ENCODE peak calls at places on chromosomes 1 and 21, in four cellular contexts. C is psoas muscle, K is hippocampal formation, T is DMS53. X is an unnamed sample.

GRCh38 chr21:33013618-33014017 is 12.1 kb upstream of the OLIG2 start:
- DNase-seq in K (no peak), T (no peak), C (no peak), X (no peak)

GRCh38 chr1:85584264-85584781 is 3.8 kb downstream of the CCN1 start:
- DNase-seq in T (no peak), K (no peak), C (no peak), X (no peak)

GRCh38 chr1:29640428-29640785 is 404.1 kb downstream of the PTPRU start:
- DNase-seq in K (no peak), C (no peak), T (no peak), X (no peak)

GRCh38 chr21:38631676-38632075 is 133.4 kb upstream of the ERG start:
- DNase-seq in C (no peak), K (no peak), T (no peak), X (no peak)

GRCh38 chr1:206469933-206470691 is at the start of gene IKBKE:
- DNase-seq in C (no peak), T (peak), K (peak), X (no peak)

GRCh38 chr1:153939476-153939875 is 7.0 kb downstream of the DENND4B start:
- DNase-seq in K (no peak), T (no peak), C (no peak), X (no peak)

GRCh38 chr1:160711528-160712311 is at the start of gene CD48:
- DNase-seq in C (no peak), T (no peak), K (no peak), X (no peak)

GRCh38 chr21:42862774-42863503 is 16.4 kb downstream of the WDR4 start:
- DNase-seq in C (no peak), K (no peak), T (peak), X (no peak)

GRCh38 chr1:65164633-65165032 is 16.6 kb downstream of the AK4 start:
- DNase-seq in C (no peak), K (no peak), T (no peak), X (no peak)

GRCh38 chr1:175830500-175830899 is 87.1 kb upstream of the TNR start:
- DNase-seq in T (no peak), C (no peak), K (no peak), X (no peak)

GRCh38 chr1:97144527-97144926 is 422.9 kb downstream of the PTBP2 start:
- DNase-seq in K (no peak), T (no peak), C (no peak), X (no peak)

GRCh38 chr1:39391741-39392679 is 99.4 kb upstream of the BMP8A start:
- DNase-seq in C (no peak), T (peak), K (peak), X (no peak)

GRCh38 chr1:89955806-89956205 is 39.1 kb upstream of the ZNF326 start:
- DNase-seq in T (no peak), C (no peak), K (no peak), X (no peak)

GRCh38 chr1:218488986-218489385 is 143.8 kb downstream of the TGFB2 start:
- DNase-seq in T (peak), C (no peak), K (no peak), X (no peak)

GRCh38 chr1:231626535-231626950 is at the start of gene DISC1:
- DNase-seq in K (peak), T (peak), C (peak), X (no peak)

GRCh38 chr1:46344481-46344880 is 3.9 kb downstream of the NSUN4 start:
- DNase-seq in K (no peak), T (no peak), C (no peak), X (no peak)

GRCh38 chr1:228180271-228180987 is 14.8 kb downstream of the IBA57 start:
- DNase-seq in K (no peak), C (no peak), T (no peak), X (no peak)

GRCh38 chr1:40264354-40264781 is 6.3 kb downstream of the ZMPSTE24 start:
- DNase-seq in C (no peak), T (no peak), K (no peak), X (no peak)

GRCh38 chr1:234988160-234988528 is 140.5 kb downstream of the TOMM20 start:
- DNase-seq in C (no peak), T (no peak), K (no peak), X (no peak)

GRCh38 chr1:147142886-147143285 is 29.4 kb downstream of the PRKAB2 start:
- DNase-seq in T (no peak), C (no peak), K (no peak), X (no peak)

X was measured in WERI-Rb-1.